ENCODE peak calls at places on chromosomes 13 and 19, in five cellular contexts. One of them, this sample, is unnamed.

GRCh38 chr19:13493516-13494310 is 12.6 kb downstream of the CACNA1A start:
- DNase-seq in stomach: no peak
- DNase-seq in heart left ventricle: no peak
- DNase-seq in psoas muscle: no peak
- DNase-seq in foreskin fibroblast: peak; percentile 31
- DNase-seq in this sample: no peak

GRCh38 chr13:101869553-101869952 is 417.1 kb downstream of the ITGBL1 start:
- DNase-seq in heart left ventricle: no peak
- DNase-seq in stomach: no peak
- DNase-seq in psoas muscle: no peak
- DNase-seq in foreskin fibroblast: peak; percentile 42
- DNase-seq in this sample: no peak

GRCh38 chr13:23822252-23822824 is 66.9 kb downstream of the MIPEP start:
- DNase-seq in stomach: no peak
- DNase-seq in psoas muscle: no peak
- DNase-seq in heart left ventricle: no peak
- DNase-seq in foreskin fibroblast: peak; percentile 71
- DNase-seq in this sample: no peak

GRCh38 chr13:42168497-42168896 is 103.5 kb upstream of the AKAP11 start:
- DNase-seq in psoas muscle: no peak
- DNase-seq in stomach: no peak
- DNase-seq in foreskin fibroblast: no peak
- DNase-seq in heart left ventricle: no peak
- DNase-seq in this sample: no peak

GRCh38 chr13:31965361-31966066 is 66.1 kb upstream of the FRY start:
- DNase-seq in heart left ventricle: no peak
- DNase-seq in foreskin fibroblast: peak; percentile 28
- DNase-seq in stomach: no peak
- DNase-seq in psoas muscle: no peak
- DNase-seq in this sample: no peak

GRCh38 chr19:4103073-4103418 is 20.9 kb downstream of the MAP2K2 start:
- DNase-seq in heart left ventricle: no peak
- DNase-seq in foreskin fibroblast: peak; percentile 59
- DNase-seq in psoas muscle: no peak
- DNase-seq in stomach: no peak
- DNase-seq in this sample: no peak

GRCh38 chr13:110359840-110360301 is 52.8 kb downstream of the COL4A2 start:
- DNase-seq in stomach: no peak
- DNase-seq in foreskin fibroblast: no peak
- DNase-seq in psoas muscle: no peak
- DNase-seq in heart left ventricle: no peak
- DNase-seq in this sample: no peak

GRCh38 chr19:41641879-41642485 is 15.1 kb upstream of the CEACAM4 start:
- DNase-seq in foreskin fibroblast: peak; percentile 76
- DNase-seq in psoas muscle: no peak
- DNase-seq in stomach: peak; percentile 77
- DNase-seq in heart left ventricle: no peak
- DNase-seq in this sample: no peak

GRCh38 chr13:43487885-43488284 is 298.9 kb downstream of the ENOX1 start:
- DNase-seq in psoas muscle: no peak
- DNase-seq in stomach: no peak
- DNase-seq in foreskin fibroblast: no peak
- DNase-seq in heart left ventricle: no peak
- DNase-seq in this sample: no peak

GRCh38 chr19:18122860-18123795 is 25.6 kb downstream of the MAST3 start:
- DNase-seq in foreskin fibroblast: no peak
- DNase-seq in heart left ventricle: no peak
- DNase-seq in psoas muscle: no peak
- DNase-seq in stomach: no peak
- DNase-seq in this sample: no peak

GRCh38 chr13:21233086-21233485 is 56.6 kb downstream of the MRPL57 start:
- DNase-seq in stomach: no peak
- DNase-seq in heart left ventricle: no peak
- DNase-seq in psoas muscle: no peak
- DNase-seq in foreskin fibroblast: peak; percentile 7
- DNase-seq in this sample: no peak

GRCh38 chr13:21237081-21237480 is 60.6 kb downstream of the MRPL57 start:
- DNase-seq in foreskin fibroblast: no peak
- DNase-seq in heart left ventricle: no peak
- DNase-seq in stomach: no peak
- DNase-seq in psoas muscle: no peak
- DNase-seq in this sample: no peak

GRCh38 chr13:21232196-21232595 is 55.7 kb downstream of the MRPL57 start:
- DNase-seq in foreskin fibroblast: peak; percentile 70
- DNase-seq in heart left ventricle: no peak
- DNase-seq in psoas muscle: peak; percentile 27
- DNase-seq in stomach: no peak
- DNase-seq in this sample: peak; percentile 37

GRCh38 chr13:21232599-21232998 is 56.1 kb downstream of the MRPL57 start:
- DNase-seq in heart left ventricle: no peak
- DNase-seq in psoas muscle: no peak
- DNase-seq in foreskin fibroblast: peak; percentile 9
- DNase-seq in stomach: no peak
- DNase-seq in this sample: no peak

GRCh38 chr13:21234537-21234936 is 58.1 kb downstream of the MRPL57 start:
- DNase-seq in stomach: no peak
- DNase-seq in heart left ventricle: no peak
- DNase-seq in foreskin fibroblast: peak; percentile 50
- DNase-seq in psoas muscle: no peak
- DNase-seq in this sample: peak; percentile 16
- H3K4me3 ChIP-seq in stomach: no peak overlapping the region
- H3K4me3 ChIP-seq in heart left ventricle: no peak overlapping the region
- H3K4me3 ChIP-seq in foreskin fibroblast: no peak overlapping the region
- H3K4me3 ChIP-seq in psoas muscle: no peak overlapping the region
- H3K4me3 ChIP-seq in this sample: no peak overlapping the region

GRCh38 chr19:29841209-29841558 is 29.4 kb downstream of the CCNE1 start:
- DNase-seq in heart left ventricle: no peak
- DNase-seq in foreskin fibroblast: peak; percentile 40
- DNase-seq in stomach: no peak
- DNase-seq in psoas muscle: no peak
- DNase-seq in this sample: no peak
- H3K4me3 ChIP-seq in heart left ventricle: no peak overlapping the region
- H3K4me3 ChIP-seq in foreskin fibroblast: no peak overlapping the region
- H3K4me3 ChIP-seq in stomach: no peak overlapping the region
- H3K4me3 ChIP-seq in psoas muscle: no peak overlapping the region
- H3K4me3 ChIP-seq in this sample: no peak overlapping the region

DNA sequence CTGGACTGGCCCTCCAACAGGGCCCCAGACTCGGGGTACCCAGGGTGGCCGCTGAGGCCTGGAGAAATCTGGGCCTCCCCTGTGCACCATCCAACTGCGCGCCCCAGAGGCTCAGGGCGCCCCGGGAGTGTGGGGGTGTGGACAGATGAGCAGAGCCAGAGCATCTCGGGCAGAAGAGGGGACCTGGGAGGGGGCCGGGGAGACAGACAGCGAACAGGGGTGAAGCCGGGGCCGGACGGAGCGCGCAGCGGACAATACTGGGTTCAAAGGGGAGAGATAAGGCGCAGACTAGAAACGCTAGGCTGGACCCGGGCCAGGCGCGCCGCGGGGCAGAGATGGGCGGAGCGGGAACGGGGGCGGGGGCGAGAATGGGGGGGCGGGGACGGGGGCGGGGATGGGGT is 460 bp upstream of the CERS4 start:
- DNase-seq in stomach: no peak
- DNase-seq in heart left ventricle: peak; percentile 71
- DNase-seq in psoas muscle: no peak
- DNase-seq in foreskin fibroblast: no peak
- DNase-seq in this sample: no peak
- H3K4me3 ChIP-seq in stomach: peak overlapping the region; percentile 74
- H3K4me3 ChIP-seq in heart left ventricle: peak overlapping the region; percentile 75
- H3K4me3 ChIP-seq in psoas muscle: peak overlapping the region; percentile 73
- H3K4me3 ChIP-seq in foreskin fibroblast: peak overlapping the region; percentile 41
- H3K4me3 ChIP-seq in this sample: peak overlapping the region; percentile 55

GRCh38 chr13:83184819-83185218 is 697.5 kb downstream of the SLITRK1 start:
- DNase-seq in stomach: no peak
- DNase-seq in psoas muscle: no peak
- DNase-seq in heart left ventricle: no peak
- DNase-seq in foreskin fibroblast: peak; percentile 70
- DNase-seq in this sample: no peak
- H3K4me3 ChIP-seq in stomach: no peak overlapping the region
- H3K4me3 ChIP-seq in psoas muscle: no peak overlapping the region
- H3K4me3 ChIP-seq in heart left ventricle: no peak overlapping the region
- H3K4me3 ChIP-seq in foreskin fibroblast: no peak overlapping the region
- H3K4me3 ChIP-seq in this sample: no peak overlapping the region

GRCh38 chr19:32372726-32373613 is 27.6 kb downstream of the ZNF507 start:
- DNase-seq in heart left ventricle: no peak
- DNase-seq in psoas muscle: no peak
- DNase-seq in foreskin fibroblast: peak; percentile 59
- DNase-seq in stomach: no peak
- DNase-seq in this sample: no peak
- H3K4me3 ChIP-seq in heart left ventricle: no peak overlapping the region
- H3K4me3 ChIP-seq in psoas muscle: peak overlapping the region; percentile 17
- H3K4me3 ChIP-seq in foreskin fibroblast: peak overlapping the region; percentile 0
- H3K4me3 ChIP-seq in stomach: no peak overlapping the region
- H3K4me3 ChIP-seq in this sample: no peak overlapping the region

GRCh38 chr19:22427587-22428298 is 5.6 kb upstream of the ZNF98 start:
- DNase-seq in stomach: no peak
- DNase-seq in psoas muscle: no peak
- DNase-seq in heart left ventricle: no peak
- DNase-seq in foreskin fibroblast: no peak
- DNase-seq in this sample: no peak

GRCh38 chr19:22426901-22427300 is 4.8 kb upstream of the ZNF98 start:
- DNase-seq in heart left ventricle: no peak
- DNase-seq in foreskin fibroblast: no peak
- DNase-seq in stomach: no peak
- DNase-seq in psoas muscle: no peak
- DNase-seq in this sample: no peak

GRCh38 chr19:22422220-22422619 is at the start of gene ZNF98:
- DNase-seq in stomach: no peak
- DNase-seq in psoas muscle: peak; percentile 57
- DNase-seq in foreskin fibroblast: no peak
- DNase-seq in heart left ventricle: peak; percentile 65
- DNase-seq in this sample: no peak

DNA sequence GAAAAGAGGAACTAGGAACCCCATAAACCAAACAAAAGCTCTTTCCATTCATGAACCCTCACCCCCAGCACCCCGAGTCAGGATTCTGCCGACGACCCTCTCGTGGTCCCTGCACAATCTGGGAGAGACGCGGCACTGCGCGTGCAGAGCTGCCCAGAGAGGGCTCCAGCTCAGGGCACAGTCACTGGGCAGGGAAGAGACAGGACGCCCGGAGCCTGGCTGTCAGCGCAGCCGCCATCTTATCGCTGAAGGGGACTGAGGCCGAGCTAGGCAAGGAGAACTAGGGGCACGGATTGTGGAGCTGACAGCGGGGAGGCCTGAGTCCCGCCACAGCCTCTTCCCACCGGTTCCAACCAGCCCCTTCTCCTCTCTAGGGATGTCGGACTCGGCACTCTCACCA is 349 bp downstream of the ZNF98 start:
- DNase-seq in heart left ventricle: peak; percentile 20
- DNase-seq in stomach: no peak
- DNase-seq in foreskin fibroblast: no peak
- DNase-seq in psoas muscle: no peak
- DNase-seq in this sample: no peak
- H3K4me3 ChIP-seq in heart left ventricle: peak overlapping the region; percentile 54
- H3K4me3 ChIP-seq in stomach: no peak overlapping the region
- H3K4me3 ChIP-seq in foreskin fibroblast: no peak overlapping the region
- H3K4me3 ChIP-seq in psoas muscle: no peak overlapping the region
- H3K4me3 ChIP-seq in this sample: no peak overlapping the region

GRCh38 chr13:72514141-72514540 is 213.3 kb downstream of the MZT1 start:
- DNase-seq in psoas muscle: no peak
- DNase-seq in stomach: no peak
- DNase-seq in foreskin fibroblast: no peak
- DNase-seq in heart left ventricle: no peak
- DNase-seq in this sample: no peak
- H3K4me3 ChIP-seq in psoas muscle: no peak overlapping the region
- H3K4me3 ChIP-seq in stomach: no peak overlapping the region
- H3K4me3 ChIP-seq in foreskin fibroblast: no peak overlapping the region
- H3K4me3 ChIP-seq in heart left ventricle: no peak overlapping the region
- H3K4me3 ChIP-seq in this sample: no peak overlapping the region

DNA sequence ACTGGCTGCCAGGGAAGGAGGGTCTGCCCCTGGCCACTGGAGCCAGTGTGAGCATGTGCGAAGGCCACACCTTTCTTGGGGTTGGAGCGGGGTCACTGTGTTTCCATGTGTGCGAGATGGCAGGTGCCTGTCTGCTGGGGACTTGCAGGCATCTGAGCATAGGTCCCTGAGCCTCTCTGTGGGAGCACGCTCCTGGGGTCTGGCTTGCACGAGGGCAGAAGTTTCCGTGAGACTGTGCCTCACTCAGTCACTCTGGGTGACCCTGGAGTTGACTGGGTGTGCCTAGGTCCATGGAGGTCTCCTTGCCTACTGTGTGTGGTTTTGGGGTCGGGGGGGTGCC is 31.3 kb downstream of the PAK4 start:
- DNase-seq in stomach: no peak
- DNase-seq in foreskin fibroblast: no peak
- DNase-seq in heart left ventricle: no peak
- DNase-seq in psoas muscle: no peak
- DNase-seq in this sample: no peak
- H3K4me3 ChIP-seq in stomach: peak overlapping the region; percentile 1
- H3K4me3 ChIP-seq in foreskin fibroblast: peak overlapping the region; percentile 34
- H3K4me3 ChIP-seq in heart left ventricle: no peak overlapping the region
- H3K4me3 ChIP-seq in psoas muscle: no peak overlapping the region
- H3K4me3 ChIP-seq in this sample: peak overlapping the region; percentile 8

GRCh38 chr19:15891434-15891833 is 6.4 kb downstream of the CYP4F2 start:
- DNase-seq in heart left ventricle: no peak
- DNase-seq in foreskin fibroblast: no peak
- DNase-seq in stomach: no peak
- DNase-seq in psoas muscle: no peak
- DNase-seq in this sample: no peak

GRCh38 chr19:15885167-15885566 is 12.7 kb downstream of the CYP4F2 start:
- DNase-seq in heart left ventricle: no peak
- DNase-seq in stomach: no peak
- DNase-seq in foreskin fibroblast: no peak
- DNase-seq in psoas muscle: no peak
- DNase-seq in this sample: no peak

DNA sequence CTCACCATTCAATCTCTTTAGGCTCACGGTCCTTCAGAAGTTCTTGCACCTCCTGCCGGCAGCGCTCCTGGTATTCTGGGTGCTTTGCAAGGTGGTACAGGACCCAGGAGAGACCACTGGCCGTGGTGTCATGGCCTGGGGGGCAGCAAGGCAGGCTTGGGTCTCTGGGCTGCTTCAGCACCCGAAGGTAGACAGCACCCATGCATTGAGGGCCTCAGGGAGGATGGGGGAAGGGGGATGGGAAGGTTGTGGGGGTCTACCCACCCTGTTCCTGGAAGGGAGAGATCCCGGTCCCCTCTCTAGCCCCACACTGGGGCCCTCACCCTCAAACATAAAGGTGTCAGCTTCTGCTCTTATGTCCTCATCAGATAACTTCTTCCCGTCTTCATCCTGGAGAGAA is 12.0 kb downstream of the CYP4F2 start:
- DNase-seq in foreskin fibroblast: no peak
- DNase-seq in psoas muscle: no peak
- DNase-seq in stomach: no peak
- DNase-seq in heart left ventricle: no peak
- DNase-seq in this sample: no peak
- H3K4me3 ChIP-seq in foreskin fibroblast: no peak overlapping the region
- H3K4me3 ChIP-seq in psoas muscle: no peak overlapping the region
- H3K4me3 ChIP-seq in stomach: no peak overlapping the region
- H3K4me3 ChIP-seq in heart left ventricle: no peak overlapping the region
- H3K4me3 ChIP-seq in this sample: no peak overlapping the region

This sample was measured in ovary.